ENCODE peak calls at places on chromosomes 13 and 19, in six cellular contexts. One of them, this sample, is unnamed.

GRCh38 chr19:12603714-12604113 is 6.9 kb downstream of the ZNF490 start:
- DNase-seq in upper lobe of right lung: no peak
- DNase-seq in activated gamma-delta T cell: no peak
- DNase-seq in stimulated activated CD4-positive, alpha-beta T cell treated with anti-CD3 and anti-CD28 coated beads, TNF-alpha, amount 100 ng/mL, for 24 hours: peak
- DNase-seq in activated CD8-positive, alpha-beta memory T cell treated with anti-CD3 and anti-CD28 coated beads for 4 hours: peak
- DNase-seq in lower leg skin: no peak
- DNase-seq in this sample: no peak

GRCh38 chr19:53333071-53333465 is 481 bp upstream of the ZNF845 start:
- DNase-seq in activated gamma-delta T cell: no peak
- DNase-seq in activated CD8-positive, alpha-beta memory T cell treated with anti-CD3 and anti-CD28 coated beads for 4 hours: no peak
- DNase-seq in lower leg skin: peak
- DNase-seq in stimulated activated CD4-positive, alpha-beta T cell treated with anti-CD3 and anti-CD28 coated beads, TNF-alpha, amount 100 ng/mL, for 24 hours: no peak
- DNase-seq in upper lobe of right lung: peak
- DNase-seq in this sample: peak

GRCh38 chr13:77616027-77616426 is 80.5 kb downstream of the SCEL start:
- DNase-seq in stimulated activated CD4-positive, alpha-beta T cell treated with anti-CD3 and anti-CD28 coated beads, TNF-alpha, amount 100 ng/mL, for 24 hours: no peak
- DNase-seq in lower leg skin: no peak
- DNase-seq in activated gamma-delta T cell: no peak
- DNase-seq in activated CD8-positive, alpha-beta memory T cell treated with anti-CD3 and anti-CD28 coated beads for 4 hours: no peak
- DNase-seq in upper lobe of right lung: no peak
- DNase-seq in this sample: no peak

GRCh38 chr19:50486823-50487515 is 10.3 kb upstream of the GARIN5A start:
- DNase-seq in lower leg skin: no peak
- DNase-seq in stimulated activated CD4-positive, alpha-beta T cell treated with anti-CD3 and anti-CD28 coated beads, TNF-alpha, amount 100 ng/mL, for 24 hours: peak
- DNase-seq in activated CD8-positive, alpha-beta memory T cell treated with anti-CD3 and anti-CD28 coated beads for 4 hours: no peak
- DNase-seq in upper lobe of right lung: peak
- DNase-seq in activated gamma-delta T cell: no peak
- DNase-seq in this sample: peak

GRCh38 chr13:91142572-91142971 is 204.9 kb upstream of the MIR17HG start:
- DNase-seq in activated CD8-positive, alpha-beta memory T cell treated with anti-CD3 and anti-CD28 coated beads for 4 hours: no peak
- DNase-seq in stimulated activated CD4-positive, alpha-beta T cell treated with anti-CD3 and anti-CD28 coated beads, TNF-alpha, amount 100 ng/mL, for 24 hours: no peak
- DNase-seq in upper lobe of right lung: no peak
- DNase-seq in lower leg skin: no peak
- DNase-seq in activated gamma-delta T cell: no peak
- DNase-seq in this sample: no peak

GRCh38 chr13:30715837-30716236 is 19.5 kb upstream of the ALOX5AP start:
- DNase-seq in lower leg skin: no peak
- DNase-seq in stimulated activated CD4-positive, alpha-beta T cell treated with anti-CD3 and anti-CD28 coated beads, TNF-alpha, amount 100 ng/mL, for 24 hours: no peak
- DNase-seq in upper lobe of right lung: no peak
- DNase-seq in activated CD8-positive, alpha-beta memory T cell treated with anti-CD3 and anti-CD28 coated beads for 4 hours: no peak
- DNase-seq in activated gamma-delta T cell: no peak
- DNase-seq in this sample: no peak

GRCh38 chr19:43731854-43732253 is 16.0 kb downstream of the IRGC start:
- DNase-seq in upper lobe of right lung: no peak
- DNase-seq in stimulated activated CD4-positive, alpha-beta T cell treated with anti-CD3 and anti-CD28 coated beads, TNF-alpha, amount 100 ng/mL, for 24 hours: no peak
- DNase-seq in activated gamma-delta T cell: no peak
- DNase-seq in activated CD8-positive, alpha-beta memory T cell treated with anti-CD3 and anti-CD28 coated beads for 4 hours: no peak
- DNase-seq in lower leg skin: no peak
- DNase-seq in this sample: peak

GRCh38 chr19:32677657-32678056 is 2.0 kb downstream of the RGS9BP start:
- DNase-seq in activated CD8-positive, alpha-beta memory T cell treated with anti-CD3 and anti-CD28 coated beads for 4 hours: no peak
- DNase-seq in activated gamma-delta T cell: no peak
- DNase-seq in lower leg skin: no peak
- DNase-seq in stimulated activated CD4-positive, alpha-beta T cell treated with anti-CD3 and anti-CD28 coated beads, TNF-alpha, amount 100 ng/mL, for 24 hours: no peak
- DNase-seq in upper lobe of right lung: no peak
- DNase-seq in this sample: no peak

GRCh38 chr19:17948967-17949930 is 16.4 kb downstream of the CCDC124 start:
- DNase-seq in activated CD8-positive, alpha-beta memory T cell treated with anti-CD3 and anti-CD28 coated beads for 4 hours: no peak
- DNase-seq in lower leg skin: no peak
- DNase-seq in upper lobe of right lung: no peak
- DNase-seq in stimulated activated CD4-positive, alpha-beta T cell treated with anti-CD3 and anti-CD28 coated beads, TNF-alpha, amount 100 ng/mL, for 24 hours: no peak
- DNase-seq in activated gamma-delta T cell: no peak
- DNase-seq in this sample: no peak

GRCh38 chr19:34274284-34274826 is 20.0 kb downstream of the GARRE1 start:
- DNase-seq in activated CD8-positive, alpha-beta memory T cell treated with anti-CD3 and anti-CD28 coated beads for 4 hours: no peak
- DNase-seq in lower leg skin: no peak
- DNase-seq in stimulated activated CD4-positive, alpha-beta T cell treated with anti-CD3 and anti-CD28 coated beads, TNF-alpha, amount 100 ng/mL, for 24 hours: no peak
- DNase-seq in activated gamma-delta T cell: no peak
- DNase-seq in upper lobe of right lung: no peak
- DNase-seq in this sample: no peak

GRCh38 chr13:78762825-78763224 is 103.9 kb upstream of the OBI1 start:
- DNase-seq in upper lobe of right lung: no peak
- DNase-seq in stimulated activated CD4-positive, alpha-beta T cell treated with anti-CD3 and anti-CD28 coated beads, TNF-alpha, amount 100 ng/mL, for 24 hours: no peak
- DNase-seq in lower leg skin: no peak
- DNase-seq in activated CD8-positive, alpha-beta memory T cell treated with anti-CD3 and anti-CD28 coated beads for 4 hours: no peak
- DNase-seq in activated gamma-delta T cell: no peak
- DNase-seq in this sample: no peak

GRCh38 chr13:70634893-70635292 is 526.6 kb upstream of the KLHL1 start:
- DNase-seq in activated gamma-delta T cell: no peak
- DNase-seq in upper lobe of right lung: no peak
- DNase-seq in activated CD8-positive, alpha-beta memory T cell treated with anti-CD3 and anti-CD28 coated beads for 4 hours: no peak
- DNase-seq in stimulated activated CD4-positive, alpha-beta T cell treated with anti-CD3 and anti-CD28 coated beads, TNF-alpha, amount 100 ng/mL, for 24 hours: no peak
- DNase-seq in lower leg skin: no peak
- DNase-seq in this sample: no peak

GRCh38 chr13:80454245-80454644 is 113.3 kb upstream of the SPRY2 start:
- DNase-seq in activated gamma-delta T cell: no peak
- DNase-seq in lower leg skin: no peak
- DNase-seq in stimulated activated CD4-positive, alpha-beta T cell treated with anti-CD3 and anti-CD28 coated beads, TNF-alpha, amount 100 ng/mL, for 24 hours: no peak
- DNase-seq in upper lobe of right lung: no peak
- DNase-seq in activated CD8-positive, alpha-beta memory T cell treated with anti-CD3 and anti-CD28 coated beads for 4 hours: no peak
- DNase-seq in this sample: peak

GRCh38 chr19:18233224-18233825 is 7.1 kb upstream of the PDE4C start:
- DNase-seq in activated gamma-delta T cell: no peak
- DNase-seq in activated CD8-positive, alpha-beta memory T cell treated with anti-CD3 and anti-CD28 coated beads for 4 hours: no peak
- DNase-seq in stimulated activated CD4-positive, alpha-beta T cell treated with anti-CD3 and anti-CD28 coated beads, TNF-alpha, amount 100 ng/mL, for 24 hours: peak
- DNase-seq in lower leg skin: no peak
- DNase-seq in upper lobe of right lung: peak
- DNase-seq in this sample: peak

GRCh38 chr13:42119875-42120274 is 71.4 kb downstream of the DGKH start:
- DNase-seq in upper lobe of right lung: no peak
- DNase-seq in activated gamma-delta T cell: no peak
- DNase-seq in activated CD8-positive, alpha-beta memory T cell treated with anti-CD3 and anti-CD28 coated beads for 4 hours: no peak
- DNase-seq in lower leg skin: no peak
- DNase-seq in stimulated activated CD4-positive, alpha-beta T cell treated with anti-CD3 and anti-CD28 coated beads, TNF-alpha, amount 100 ng/mL, for 24 hours: no peak
- DNase-seq in this sample: no peak

GRCh38 chr13:84648069-84648640 is 765.9 kb upstream of the SLITRK1 start:
- DNase-seq in lower leg skin: no peak
- DNase-seq in upper lobe of right lung: no peak
- DNase-seq in activated CD8-positive, alpha-beta memory T cell treated with anti-CD3 and anti-CD28 coated beads for 4 hours: no peak
- DNase-seq in stimulated activated CD4-positive, alpha-beta T cell treated with anti-CD3 and anti-CD28 coated beads, TNF-alpha, amount 100 ng/mL, for 24 hours: no peak
- DNase-seq in activated gamma-delta T cell: no peak
- DNase-seq in this sample: no peak

GRCh38 chr13:99605417-99606321 is 104.4 kb downstream of the TM9SF2 start:
- DNase-seq in upper lobe of right lung: peak
- DNase-seq in stimulated activated CD4-positive, alpha-beta T cell treated with anti-CD3 and anti-CD28 coated beads, TNF-alpha, amount 100 ng/mL, for 24 hours: peak
- DNase-seq in activated gamma-delta T cell: peak
- DNase-seq in lower leg skin: peak
- DNase-seq in activated CD8-positive, alpha-beta memory T cell treated with anti-CD3 and anti-CD28 coated beads for 4 hours: peak
- DNase-seq in this sample: peak

GRCh38 chr13:49869514-49869913 is 66.6 kb downstream of the SPRYD7 start:
- DNase-seq in activated CD8-positive, alpha-beta memory T cell treated with anti-CD3 and anti-CD28 coated beads for 4 hours: no peak
- DNase-seq in lower leg skin: no peak
- DNase-seq in upper lobe of right lung: no peak
- DNase-seq in stimulated activated CD4-positive, alpha-beta T cell treated with anti-CD3 and anti-CD28 coated beads, TNF-alpha, amount 100 ng/mL, for 24 hours: no peak
- DNase-seq in activated gamma-delta T cell: no peak
- DNase-seq in this sample: no peak

GRCh38 chr13:51663980-51664957 is 80.0 kb downstream of the WDFY2 start:
- DNase-seq in activated gamma-delta T cell: no peak
- DNase-seq in upper lobe of right lung: no peak
- DNase-seq in stimulated activated CD4-positive, alpha-beta T cell treated with anti-CD3 and anti-CD28 coated beads, TNF-alpha, amount 100 ng/mL, for 24 hours: no peak
- DNase-seq in lower leg skin: no peak
- DNase-seq in activated CD8-positive, alpha-beta memory T cell treated with anti-CD3 and anti-CD28 coated beads for 4 hours: no peak
- DNase-seq in this sample: no peak

GRCh38 chr19:48991823-48992570 is 1.1 kb downstream of the GYS1 start:
- DNase-seq in lower leg skin: peak
- DNase-seq in upper lobe of right lung: no peak
- DNase-seq in activated gamma-delta T cell: no peak
- DNase-seq in stimulated activated CD4-positive, alpha-beta T cell treated with anti-CD3 and anti-CD28 coated beads, TNF-alpha, amount 100 ng/mL, for 24 hours: no peak
- DNase-seq in activated CD8-positive, alpha-beta memory T cell treated with anti-CD3 and anti-CD28 coated beads for 4 hours: no peak
- DNase-seq in this sample: no peak

GRCh38 chr13:100440756-100441421 is 147.7 kb downstream of the GGACT start:
- DNase-seq in stimulated activated CD4-positive, alpha-beta T cell treated with anti-CD3 and anti-CD28 coated beads, TNF-alpha, amount 100 ng/mL, for 24 hours: no peak
- DNase-seq in upper lobe of right lung: no peak
- DNase-seq in activated gamma-delta T cell: no peak
- DNase-seq in lower leg skin: no peak
- DNase-seq in activated CD8-positive, alpha-beta memory T cell treated with anti-CD3 and anti-CD28 coated beads for 4 hours: no peak
- DNase-seq in this sample: no peak

GRCh38 chr19:30722801-30723200 is 350.6 kb downstream of the ZNF536 start:
- DNase-seq in activated CD8-positive, alpha-beta memory T cell treated with anti-CD3 and anti-CD28 coated beads for 4 hours: no peak
- DNase-seq in activated gamma-delta T cell: no peak
- DNase-seq in upper lobe of right lung: no peak
- DNase-seq in stimulated activated CD4-positive, alpha-beta T cell treated with anti-CD3 and anti-CD28 coated beads, TNF-alpha, amount 100 ng/mL, for 24 hours: no peak
- DNase-seq in lower leg skin: peak
- DNase-seq in this sample: no peak

GRCh38 chr19:20925481-20925880 is 2.4 kb downstream of the ZNF85 start:
- DNase-seq in activated CD8-positive, alpha-beta memory T cell treated with anti-CD3 and anti-CD28 coated beads for 4 hours: no peak
- DNase-seq in lower leg skin: no peak
- DNase-seq in stimulated activated CD4-positive, alpha-beta T cell treated with anti-CD3 and anti-CD28 coated beads, TNF-alpha, amount 100 ng/mL, for 24 hours: no peak
- DNase-seq in activated gamma-delta T cell: no peak
- DNase-seq in upper lobe of right lung: no peak
- DNase-seq in this sample: no peak

GRCh38 chr13:110197041-110197440 is 109.9 kb downstream of the COL4A1 start:
- DNase-seq in activated gamma-delta T cell: no peak
- DNase-seq in activated CD8-positive, alpha-beta memory T cell treated with anti-CD3 and anti-CD28 coated beads for 4 hours: no peak
- DNase-seq in upper lobe of right lung: no peak
- DNase-seq in lower leg skin: no peak
- DNase-seq in stimulated activated CD4-positive, alpha-beta T cell treated with anti-CD3 and anti-CD28 coated beads, TNF-alpha, amount 100 ng/mL, for 24 hours: no peak
- DNase-seq in this sample: no peak

GRCh38 chr19:29590278-29590677 is 15.8 kb upstream of the POP4 start:
- DNase-seq in stimulated activated CD4-positive, alpha-beta T cell treated with anti-CD3 and anti-CD28 coated beads, TNF-alpha, amount 100 ng/mL, for 24 hours: no peak
- DNase-seq in activated CD8-positive, alpha-beta memory T cell treated with anti-CD3 and anti-CD28 coated beads for 4 hours: no peak
- DNase-seq in activated gamma-delta T cell: no peak
- DNase-seq in upper lobe of right lung: no peak
- DNase-seq in lower leg skin: no peak
- DNase-seq in this sample: no peak

GRCh38 chr19:3821857-3822364 is 35.7 kb upstream of the MATK start:
- DNase-seq in activated CD8-positive, alpha-beta memory T cell treated with anti-CD3 and anti-CD28 coated beads for 4 hours: peak
- DNase-seq in activated gamma-delta T cell: peak
- DNase-seq in stimulated activated CD4-positive, alpha-beta T cell treated with anti-CD3 and anti-CD28 coated beads, TNF-alpha, amount 100 ng/mL, for 24 hours: peak
- DNase-seq in upper lobe of right lung: peak
- DNase-seq in lower leg skin: peak
- DNase-seq in this sample: peak

GRCh38 chr13:66965146-66965545 is 265.0 kb downstream of the PCDH9 start:
- DNase-seq in upper lobe of right lung: no peak
- DNase-seq in activated CD8-positive, alpha-beta memory T cell treated with anti-CD3 and anti-CD28 coated beads for 4 hours: no peak
- DNase-seq in activated gamma-delta T cell: no peak
- DNase-seq in lower leg skin: no peak
- DNase-seq in stimulated activated CD4-positive, alpha-beta T cell treated with anti-CD3 and anti-CD28 coated beads, TNF-alpha, amount 100 ng/mL, for 24 hours: no peak
- DNase-seq in this sample: no peak

GRCh38 chr13:70171151-70171550 is 62.9 kb upstream of the KLHL1 start:
- DNase-seq in activated CD8-positive, alpha-beta memory T cell treated with anti-CD3 and anti-CD28 coated beads for 4 hours: no peak
- DNase-seq in stimulated activated CD4-positive, alpha-beta T cell treated with anti-CD3 and anti-CD28 coated beads, TNF-alpha, amount 100 ng/mL, for 24 hours: no peak
- DNase-seq in lower leg skin: no peak
- DNase-seq in upper lobe of right lung: no peak
- DNase-seq in activated gamma-delta T cell: no peak
- DNase-seq in this sample: no peak

This sample was measured in HL-60.